ENCODE peak calls at places on chromosome 20, in nine cellular contexts. T, C, R, O, M, P, B, S and Z are unnamed samples.

GRCh38 chr20:7090753-7091310 is 323.3 kb downstream of the BMP2 start:
- DNase-seq in T (no peak), C (no peak), R (no peak), O (no peak), M (no peak), P (no peak), B (no peak), S (no peak), Z (no peak)

GRCh38 chr20:41344477-41344876 is 3.9 kb downstream of the LPIN3 start:
- DNase-seq in T (no peak), C (no peak), R (no peak), O (no peak), M (no peak), P (no peak), B (no peak), S (no peak), Z (peak; percentile 41)

GRCh38 chr20:5135363-5136012 is 8.7 kb downstream of the CDS2 start:
- DNase-seq in T (no peak), C (peak; percentile 37), R (no peak), O (no peak), M (peak; percentile 74), P (no peak), B (no peak), S (no peak), Z (no peak)

GRCh38 chr20:7038029-7038428 is 270.5 kb downstream of the BMP2 start:
- DNase-seq in T (no peak), C (no peak), R (no peak), O (no peak), M (no peak), P (no peak), B (no peak), S (no peak), Z (no peak)

GRCh38 chr20:10469599-10469998 is 34.5 kb downstream of the SLX4IP start:
- DNase-seq in T (no peak), C (no peak), R (no peak), O (peak; percentile 20), M (peak; percentile 57), P (peak; percentile 93), B (peak; percentile 22), S (no peak), Z (peak; percentile 69)

GRCh38 chr20:11880694-11881093 is 37.0 kb upstream of the BTBD3 start:
- DNase-seq in T (no peak), C (no peak), R (no peak), O (no peak), M (no peak), P (no peak), B (no peak), S (no peak), Z (no peak)

GRCh38 chr20:57835462-57836455 is 125.9 kb upstream of the PMEPA1 start:
- DNase-seq in T (no peak), C (no peak), R (no peak), O (no peak), M (no peak), P (no peak), B (no peak), S (no peak), Z (no peak)

GRCh38 chr20:34415079-34415478 is 52.0 kb downstream of the ITCH start:
- DNase-seq in T (no peak), C (no peak), R (no peak), O (no peak), M (no peak), P (no peak), B (no peak), S (no peak), Z (no peak)

GRCh38 chr20:44748005-44748370 is 2.3 kb downstream of the KCNK15 start:
- DNase-seq in T (no peak), C (no peak), R (no peak), O (no peak), M (peak; percentile 27), P (no peak), B (no peak), S (no peak), Z (no peak)

DNA sequence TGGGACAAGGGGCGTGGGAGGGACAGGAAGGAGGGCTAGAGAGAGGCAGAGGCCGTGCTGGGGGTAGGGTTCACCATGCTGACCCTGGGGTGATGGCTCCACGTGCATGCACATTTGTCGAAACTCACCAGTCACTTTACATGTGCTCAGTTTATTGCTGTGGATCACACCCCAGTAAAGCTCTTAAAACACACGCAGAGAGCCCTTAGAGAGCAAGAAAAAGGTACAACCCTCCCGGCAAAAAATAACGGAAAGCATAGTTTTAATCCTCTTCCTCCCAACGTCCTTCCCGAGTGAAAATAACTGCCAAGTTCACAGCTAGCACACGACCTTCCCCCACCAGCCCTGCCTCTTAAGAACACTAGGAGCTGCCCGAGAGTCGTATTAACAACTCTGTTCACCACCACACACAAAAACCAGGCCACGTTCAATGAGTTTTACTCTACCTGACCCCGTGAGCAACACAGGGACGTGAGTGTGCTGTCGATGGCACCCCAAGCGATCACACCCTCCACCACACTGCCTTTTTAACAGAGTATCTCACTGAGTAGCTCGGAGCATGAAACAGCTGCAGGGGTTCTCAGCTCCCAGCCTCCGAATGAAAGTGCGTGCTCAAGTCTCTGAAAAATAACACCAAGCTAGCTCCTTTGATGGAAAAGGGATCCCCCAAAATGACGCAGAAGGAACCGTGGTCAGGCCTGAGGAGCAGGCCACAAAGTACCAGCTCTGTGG is 39.7 kb downstream of the TAF4 start:
- DNase-seq in T (no peak), C (no peak), R (no peak), O (peak; percentile 51), M (peak; percentile 45), P (peak; percentile 85), B (no peak), S (peak; percentile 59), Z (no peak)
- H3K27ac ChIP-seq in T (no peak overlapping the region), C (no peak overlapping the region), R (no peak overlapping the region), O (no peak overlapping the region), M (no peak overlapping the region), P (peak overlapping the region; percentile 31), B (no peak overlapping the region), S (no peak overlapping the region), Z (no peak overlapping the region)

GRCh38 chr20:36093804-36094145 is 60.8 kb upstream of the EPB41L1 start:
- DNase-seq in T (no peak), C (no peak), R (no peak), O (peak; percentile 2), M (no peak), P (no peak), B (no peak), S (no peak), Z (no peak)
- H3K27ac ChIP-seq in T (peak overlapping the region; percentile 75), C (no peak overlapping the region), R (no peak overlapping the region), O (no peak overlapping the region), M (peak overlapping the region; percentile 67), P (no peak overlapping the region), B (peak overlapping the region; percentile 77), S (no peak overlapping the region), Z (no peak overlapping the region)

DNA sequence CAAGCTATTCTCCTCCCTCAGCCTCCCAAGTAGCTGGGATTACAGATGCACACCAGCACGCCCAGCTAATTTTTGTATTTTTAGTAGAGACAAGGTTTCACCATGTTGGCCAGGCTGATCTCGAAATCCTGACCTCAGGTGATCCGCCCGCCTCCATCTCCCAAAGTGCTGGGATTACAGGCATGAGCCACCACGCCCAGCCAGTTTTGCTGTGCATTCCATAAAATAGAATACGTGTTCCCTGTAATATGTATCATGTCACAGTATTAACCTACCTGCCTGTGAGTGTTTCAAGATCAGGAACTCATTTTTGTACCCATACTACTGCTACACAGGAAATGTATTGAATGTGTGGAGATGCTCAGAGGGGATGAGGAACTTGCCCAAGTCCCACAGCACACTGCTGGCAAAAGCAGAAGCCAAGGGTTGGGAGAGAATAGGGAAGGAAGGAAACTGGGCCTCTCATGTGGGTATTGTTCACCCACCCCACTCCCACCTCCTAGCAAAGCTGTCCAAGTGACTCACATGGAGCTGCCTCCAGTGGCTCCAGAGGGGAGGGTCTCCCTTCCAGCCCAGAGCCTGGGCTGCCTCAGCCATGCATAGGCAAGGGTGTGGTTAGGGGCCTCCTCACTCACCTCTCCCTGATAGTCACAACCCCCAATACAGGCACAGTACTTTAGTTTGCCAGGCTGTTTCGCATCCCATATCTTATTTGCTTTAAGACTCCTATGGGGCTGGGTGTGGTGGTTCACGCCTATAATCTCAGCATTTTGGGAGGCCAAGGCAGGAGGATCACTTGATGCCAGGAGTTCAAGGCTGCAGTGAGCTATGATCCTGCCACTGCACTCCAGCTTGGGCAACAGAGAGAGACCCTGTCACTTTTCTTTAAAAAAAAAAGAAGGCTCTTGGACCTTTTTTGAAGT is 9.4 kb downstream of the HM13 start:
- DNase-seq in T (peak; percentile 53), C (no peak), R (no peak), O (no peak), M (no peak), P (peak; percentile 44), B (no peak), S (no peak), Z (peak; percentile 70)
- H3K27ac ChIP-seq in T (no peak overlapping the region), C (no peak overlapping the region), R (no peak overlapping the region), O (no peak overlapping the region), M (no peak overlapping the region), P (no peak overlapping the region), B (no peak overlapping the region), S (no peak overlapping the region), Z (no peak overlapping the region)

GRCh38 chr20:50535162-50535561 is 25.0 kb downstream of the PTPN1 start:
- DNase-seq in T (no peak), C (no peak), R (no peak), O (no peak), M (no peak), P (no peak), B (no peak), S (no peak), Z (no peak)
- H3K27ac ChIP-seq in T (peak overlapping the region; percentile 46), C (no peak overlapping the region), R (no peak overlapping the region), O (no peak overlapping the region), M (no peak overlapping the region), P (no peak overlapping the region), B (peak overlapping the region; percentile 20), S (no peak overlapping the region), Z (no peak overlapping the region)

DNA sequence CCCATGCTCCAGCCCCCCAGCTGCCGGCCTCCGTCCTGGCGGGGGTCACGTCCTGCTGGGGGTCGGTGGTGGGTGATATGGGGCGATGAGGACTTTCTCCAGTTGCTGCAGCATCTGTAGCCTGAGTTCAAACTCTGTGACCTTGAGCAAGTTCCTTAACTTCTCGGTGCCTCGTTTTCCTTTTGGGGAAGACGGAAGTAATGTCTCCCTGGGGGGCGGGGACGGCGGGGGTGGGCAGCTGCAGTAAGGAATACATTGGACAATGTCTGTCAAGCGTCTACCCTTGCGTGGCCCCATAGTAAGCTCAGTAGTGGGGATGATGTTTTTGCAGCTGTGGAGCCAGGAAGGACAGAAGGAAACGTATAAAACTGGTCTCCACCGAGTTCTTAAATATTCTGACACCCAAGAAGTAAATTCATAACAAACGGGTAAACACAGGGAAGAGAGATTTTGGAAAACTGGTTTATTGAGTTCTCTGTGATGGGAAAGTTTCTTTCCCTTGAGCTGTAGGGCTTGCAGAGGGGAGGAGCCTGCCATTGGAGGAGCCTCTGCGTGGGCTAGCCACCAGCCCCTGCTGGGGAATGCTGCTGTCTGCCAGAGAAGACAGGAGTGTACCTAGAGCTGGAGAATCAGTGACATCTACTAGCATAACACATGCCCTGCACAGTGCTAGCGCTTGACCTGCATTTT is 1.0 kb upstream of the ACSS1 start:
- DNase-seq in T (no peak), C (no peak), R (no peak), O (peak; percentile 28), M (no peak), P (peak; percentile 30), B (no peak), S (no peak), Z (no peak)
- H3K27ac ChIP-seq in T (peak overlapping the region; percentile 97), C (peak overlapping the region; percentile 92), R (peak overlapping the region; percentile 89), O (peak overlapping the region; percentile 87), M (peak overlapping the region; percentile 92), P (no peak overlapping the region), B (peak overlapping the region; percentile 95), S (peak overlapping the region; percentile 86), Z (no peak overlapping the region)